ENCODE peak calls at places on chromosomes 16 and 17, in ten cellular contexts. N, M, X, G, Q, J, C, Y, B and K are unnamed samples.

GRCh38 chr16:22296225-22297113 is 740 bp upstream of the POLR3E start:
- DNase-seq in B (no peak), X (no peak), G (no peak), J (no peak), Y (no peak), N (peak), Q (no peak), M (no peak), C (no peak), K (no peak)

GRCh38 chr17:40363480-40363838 is 1.1 kb downstream of the GJD3 start:
- DNase-seq in M (peak), C (no peak), Q (no peak), Y (no peak), X (no peak), J (no peak), G (no peak), B (no peak), N (no peak), K (no peak)

GRCh38 chr16:12516621-12517309 is 286.9 kb downstream of the CPPED1 start:
- DNase-seq in N (no peak), M (no peak), C (no peak), J (no peak), X (no peak), Q (no peak), G (no peak), Y (no peak), B (no peak), K (no peak)

GRCh38 chr16:67673712-67674580 is 7.3 kb downstream of the C16orf86 start:
- DNase-seq in N (no peak), B (peak), M (peak), Y (peak), J (no peak), X (peak), C (no peak), G (peak), Q (no peak), K (peak)

GRCh38 chr16:55872130-55872529 is 3.0 kb downstream of the CES5A start:
- DNase-seq in B (no peak), Q (no peak), Y (no peak), N (no peak), G (no peak), J (no peak), M (no peak), C (no peak), X (no peak), K (no peak)

GRCh38 chr17:36994438-36994837 is 45.7 kb downstream of the AATF start:
- DNase-seq in M (no peak), N (no peak), X (no peak), Y (no peak), J (no peak), G (no peak), Q (no peak), B (no peak), C (no peak), K (no peak)

GRCh38 chr16:52184336-52184735 is 362.6 kb downstream of the TOX3 start:
- DNase-seq in X (no peak), J (no peak), C (no peak), Y (no peak), N (no peak), B (no peak), M (no peak), G (no peak), Q (no peak), K (no peak)

GRCh38 chr17:18020971-18021370 is 18.0 kb downstream of the ATPAF2 start:
- DNase-seq in Q (no peak), N (no peak), C (no peak), X (no peak), G (no peak), Y (no peak), B (no peak), M (no peak), J (no peak), K (no peak)